ENCODE peak calls at places on chromosomes 7 and 10, in nine cellular contexts. E, X, J, L, V, Y, F, I and B are unnamed samples. For H3K4me1, the result is how much of the 10 kb centered on the place peaks cover.

GRCh38 chr7:139767561-139767982 is 10.2 kb downstream of the HIPK2 start:
- DNase-seq in E (no peak), X (no peak), J (peak), L (no peak), V (no peak), Y (no peak), F (no peak), I (peak), B (no peak)

GRCh38 chr7:158094046-158094445 is 493.6 kb downstream of the PTPRN2 start:
- DNase-seq in E (no peak), X (no peak), J (no peak), L (no peak), V (no peak), Y (no peak), F (no peak), I (no peak), B (no peak)

GRCh38 chr7:23343102-23343501 is 44.0 kb downstream of the MALSU1 start:
- DNase-seq in E (no peak), X (no peak), J (no peak), L (no peak), V (no peak), Y (no peak), F (no peak), I (no peak), B (no peak)

GRCh38 chr10:122558452-122558851 is 2.1 kb upstream of the DMBT1 start:
- DNase-seq in E (no peak), X (no peak), J (no peak), L (no peak), V (no peak), Y (no peak), F (no peak), I (no peak), B (peak)

GRCh38 chr10:111175786-111176185 is 99.0 kb downstream of the ADRA2A start:
- DNase-seq in E (no peak), X (no peak), J (no peak), L (no peak), V (no peak), Y (no peak), F (no peak), I (no peak), B (no peak)

GRCh38 chr7:6387734-6388294 is 59.9 kb downstream of the DAGLB start:
- DNase-seq in E (no peak), X (no peak), J (no peak), L (no peak), V (no peak), Y (no peak), F (no peak), I (no peak), B (no peak)

GRCh38 chr7:45617166-45617565 is 43.0 kb downstream of the ADCY1 start:
- DNase-seq in E (no peak), X (no peak), J (no peak), L (no peak), V (no peak), Y (no peak), F (no peak), I (no peak), B (no peak)

GRCh38 chr7:122302826-122303521 is 1.6 kb downstream of the FEZF1 start:
- DNase-seq in E (no peak), X (no peak), J (no peak), L (no peak), V (no peak), Y (no peak), F (no peak), I (no peak), B (no peak)

GRCh38 chr7:4934419-4935025 is 24.5 kb downstream of the MMD2 start:
- DNase-seq in E (no peak), X (no peak), J (no peak), L (no peak), V (no peak), Y (no peak), F (no peak), I (no peak), B (no peak)

GRCh38 chr10:103915794-103916193 is 2.2 kb downstream of the STN1 start:
- DNase-seq in E (no peak), X (no peak), J (no peak), L (no peak), V (no peak), Y (no peak), F (no peak), I (no peak), B (peak)

GRCh38 chr10:122490786-122491680 is 29.7 kb downstream of the HTRA1 start:
- DNase-seq in E (no peak), X (peak), J (no peak), L (no peak), V (peak), Y (no peak), F (peak), I (no peak), B (peak)

GRCh38 chr10:109618748-109619147 is 304.6 kb downstream of the XPNPEP1 start:
- DNase-seq in E (no peak), X (no peak), J (no peak), L (no peak), V (no peak), Y (no peak), F (no peak), I (no peak), B (no peak)

GRCh38 chr7:29564455-29565185 is 985 bp downstream of the PRR15 start:
- DNase-seq in E (peak), X (peak), J (peak), L (peak), V (peak), Y (no peak), F (peak), I (no peak), B (no peak)

GRCh38 chr10:71836594-71836970 is 14.5 kb downstream of the PSAP start:
- DNase-seq in E (no peak), X (no peak), J (no peak), L (no peak), V (no peak), Y (no peak), F (peak), I (no peak), B (no peak)

GRCh38 chr7:148050492-148051158 is 539.9 kb upstream of the C7orf33 start:
- DNase-seq in E (no peak), X (no peak), J (no peak), L (no peak), V (no peak), Y (no peak), F (no peak), I (no peak), B (no peak)

GRCh38 chr7:127035203-127035849 is 217.4 kb downstream of the GRM8 start:
- DNase-seq in E (no peak), X (no peak), J (no peak), L (no peak), V (no peak), Y (no peak), F (no peak), I (no peak), B (no peak)

GRCh38 chr7:5695709-5696345 is 85.6 kb downstream of the RNF216 start:
- DNase-seq in E (no peak), X (no peak), J (peak), L (no peak), V (peak), Y (peak), F (peak), I (no peak), B (no peak)

GRCh38 chr7:26900283-26900682 is 35.9 kb upstream of the SKAP2 start:
- DNase-seq in E (no peak), X (no peak), J (no peak), L (no peak), V (no peak), Y (no peak), F (no peak), I (no peak), B (no peak)

GRCh38 chr7:135192914-135193536 is 18.3 kb downstream of the WDR91 start:
- DNase-seq in E (no peak), X (no peak), J (no peak), L (no peak), V (no peak), Y (no peak), F (peak), I (peak), B (no peak)

GRCh38 chr7:32937344-32938174 is 19.7 kb upstream of the FKBP9 start:
- DNase-seq in E (no peak), X (no peak), J (peak), L (peak), V (peak), Y (no peak), F (no peak), I (no peak), B (no peak)

GRCh38 chr10:74244097-74244685 is 93.2 kb downstream of the ADK start:
- DNase-seq in E (no peak), X (no peak), J (peak), L (peak), V (peak), Y (no peak), F (no peak), I (no peak), B (no peak)

GRCh38 chr10:45421231-45422097 is 47.4 kb downstream of the ALOX5 start:
- DNase-seq in E (no peak), X (peak), J (peak), L (no peak), V (no peak), Y (no peak), F (no peak), I (peak), B (no peak)

GRCh38 chr10:78852856-78853255 is 215.9 kb upstream of the ZMIZ1 start:
- DNase-seq in E (no peak), X (no peak), J (peak), L (peak), V (peak), Y (no peak), F (no peak), I (no peak), B (no peak)

GRCh38 chr10:122113161-122113944 is 124.4 kb downstream of the TACC2 start:
- DNase-seq in E (peak), X (peak), J (peak), L (peak), V (peak), Y (peak), F (peak), I (no peak), B (no peak)

GRCh38 chr7:24732646-24733413 is 24.4 kb downstream of the GSDME start:
- DNase-seq in E (peak), X (no peak), J (peak), L (peak), V (peak), Y (no peak), F (peak), I (peak), B (no peak)

GRCh38 chr7:131436384-131436783 is 108.7 kb downstream of the MKLN1 start:
- DNase-seq in E (no peak), X (no peak), J (no peak), L (no peak), V (no peak), Y (no peak), F (no peak), I (no peak), B (no peak)

GRCh38 chr10:125977206-125977605 is 80.8 kb downstream of the FANK1 start:
- DNase-seq in E (no peak), X (no peak), J (no peak), L (no peak), V (no peak), Y (no peak), F (no peak), I (no peak), B (no peak)

GRCh38 chr10:5818894-5819293 is 5.7 kb upstream of the GDI2 start:
- DNase-seq in E (no peak), X (no peak), J (no peak), L (no peak), V (no peak), Y (no peak), F (no peak), I (peak), B (no peak)

GRCh38 chr7:135618510-135618909 is 43.8 kb upstream of the STMP1 start:
- DNase-seq in E (no peak), X (no peak), J (no peak), L (no peak), V (no peak), Y (no peak), F (no peak), I (no peak), B (no peak)

GRCh38 chr7:141276031-141276430 is 202.2 kb downstream of the TMEM178B start:
- DNase-seq in E (no peak), X (no peak), J (no peak), L (no peak), V (no peak), Y (no peak), F (no peak), I (peak), B (no peak)

GRCh38 chr7:93426297-93426696 is 148.2 kb downstream of the CALCR start:
- DNase-seq in E (no peak), X (no peak), J (no peak), L (no peak), V (no peak), Y (no peak), F (no peak), I (no peak), B (no peak)

GRCh38 chr7:40604601-40605438 is 470.0 kb downstream of the SUGCT start:
- DNase-seq in E (no peak), X (peak), J (peak), L (peak), V (peak), Y (peak), F (peak), I (no peak), B (no peak)

GRCh38 chr7:149067869-149068268 is 22.6 kb downstream of the ZNF786 start:
- DNase-seq in E (no peak), X (no peak), J (no peak), L (no peak), V (no peak), Y (no peak), F (no peak), I (no peak), B (no peak)

GRCh38 chr10:118914626-118915025 is 114.9 kb upstream of the NANOS1 start:
- DNase-seq in E (no peak), X (no peak), J (no peak), L (no peak), V (no peak), Y (no peak), F (no peak), I (peak), B (no peak)

GRCh38 chr7:41579961-41580935 is 122.6 kb downstream of the INHBA start:
- DNase-seq in E (peak), X (no peak), J (peak), L (peak), V (peak), Y (no peak), F (no peak), I (no peak), B (no peak)

GRCh38 chr10:73759512-73760115 is 15.4 kb downstream of the SEC24C start:
- DNase-seq in E (peak), X (no peak), J (no peak), L (no peak), V (no peak), Y (no peak), F (no peak), I (no peak), B (peak)

GRCh38 chr10:79067241-79068202 is 1.2 kb upstream of the ZMIZ1 start:
- DNase-seq in E (peak), X (peak), J (peak), L (peak), V (peak), Y (peak), F (peak), I (no peak), B (peak)

DNA sequence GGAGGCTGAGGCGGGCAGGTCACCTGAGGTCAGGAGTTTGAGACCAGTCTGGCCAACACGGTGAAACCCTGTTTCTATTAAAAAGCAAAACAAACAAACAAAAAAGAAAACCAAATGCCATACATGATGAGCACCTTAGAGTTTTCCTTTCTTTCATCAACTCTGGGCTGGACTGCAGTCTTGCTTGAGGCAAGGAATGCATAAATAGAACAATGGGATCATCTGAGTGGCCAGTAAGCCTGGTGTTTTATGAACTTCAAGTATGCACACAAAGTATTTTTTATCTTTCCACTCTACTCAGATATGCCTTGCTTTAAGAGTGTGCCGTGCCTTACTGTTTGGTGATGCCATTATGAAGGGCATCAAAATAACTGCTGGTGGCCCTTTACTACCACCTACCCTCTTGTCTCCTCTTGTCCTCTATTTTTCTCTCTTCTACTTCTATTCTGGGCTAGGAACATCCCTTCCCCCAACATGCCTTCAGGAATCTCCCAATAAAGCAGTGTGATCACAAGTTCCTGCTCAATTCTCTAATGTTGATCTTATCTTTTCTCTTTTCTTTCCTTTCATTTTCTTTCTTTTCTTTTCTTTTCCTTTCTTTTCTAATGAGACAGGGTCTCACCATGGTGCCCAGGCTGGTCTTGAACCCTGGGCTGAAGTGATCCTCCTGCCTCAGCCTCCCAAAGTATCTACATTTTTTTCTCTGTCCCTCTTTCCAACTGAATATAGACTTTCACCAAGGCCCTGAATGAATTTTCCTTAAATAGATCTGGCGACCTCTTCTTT is 10.2 kb downstream of the SCD start:
- DNase-seq in E (no peak), X (no peak), J (no peak), L (no peak), V (no peak), Y (no peak), F (no peak), I (no peak), B (no peak)
- H3K4me1 ChIP-seq in E (under half), X (under half), J (under half), L (half or more), V (under half), Y (under half), F (under half), I (under half), B (under half)

GRCh38 chr7:137316643-137317042 is 26.9 kb downstream of the PTN start:
- DNase-seq in E (no peak), X (no peak), J (no peak), L (no peak), V (no peak), Y (no peak), F (no peak), I (no peak), B (no peak)
- H3K27ac ChIP-seq in E (no peak), X (no peak), J (no peak), L (no peak), V (no peak), Y (no peak), F (no peak), I (no peak), B (no peak)

GRCh38 chr10:69317175-69318086 is 39.1 kb downstream of the HK1 start:
- DNase-seq in E (peak), X (no peak), J (no peak), L (no peak), V (no peak), Y (no peak), F (no peak), I (no peak), B (no peak)
- H3K4me1 ChIP-seq in E (half or more), X (under half), J (under half), L (under half), V (under half), Y (under half), F (under half), I (under half), B (under half)

DNA sequence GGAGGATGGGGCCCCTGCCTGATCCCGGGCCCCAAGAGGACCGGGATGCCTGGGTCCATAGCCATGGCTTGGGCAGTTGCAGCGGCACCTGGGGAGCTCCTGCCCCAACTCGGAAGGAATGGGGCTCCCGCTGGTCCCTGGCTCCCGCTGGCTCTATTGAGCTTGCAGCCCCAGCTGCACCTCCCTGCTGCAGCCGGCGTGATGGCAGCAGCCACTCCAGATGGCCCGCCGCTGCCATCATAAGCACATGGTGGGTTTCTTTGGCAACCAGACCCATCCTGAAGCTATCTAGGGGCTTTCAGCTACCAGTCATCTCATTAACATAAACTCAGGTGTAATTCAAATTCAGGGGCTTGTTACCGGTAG is 11.1 kb upstream of the DNMBP start:
- DNase-seq in E (no peak), X (no peak), J (no peak), L (no peak), V (no peak), Y (no peak), F (no peak), I (no peak), B (no peak)
- H3K27ac ChIP-seq in E (no peak), X (no peak), J (no peak), L (peak), V (no peak), Y (no peak), F (no peak), I (no peak), B (no peak)

DNA sequence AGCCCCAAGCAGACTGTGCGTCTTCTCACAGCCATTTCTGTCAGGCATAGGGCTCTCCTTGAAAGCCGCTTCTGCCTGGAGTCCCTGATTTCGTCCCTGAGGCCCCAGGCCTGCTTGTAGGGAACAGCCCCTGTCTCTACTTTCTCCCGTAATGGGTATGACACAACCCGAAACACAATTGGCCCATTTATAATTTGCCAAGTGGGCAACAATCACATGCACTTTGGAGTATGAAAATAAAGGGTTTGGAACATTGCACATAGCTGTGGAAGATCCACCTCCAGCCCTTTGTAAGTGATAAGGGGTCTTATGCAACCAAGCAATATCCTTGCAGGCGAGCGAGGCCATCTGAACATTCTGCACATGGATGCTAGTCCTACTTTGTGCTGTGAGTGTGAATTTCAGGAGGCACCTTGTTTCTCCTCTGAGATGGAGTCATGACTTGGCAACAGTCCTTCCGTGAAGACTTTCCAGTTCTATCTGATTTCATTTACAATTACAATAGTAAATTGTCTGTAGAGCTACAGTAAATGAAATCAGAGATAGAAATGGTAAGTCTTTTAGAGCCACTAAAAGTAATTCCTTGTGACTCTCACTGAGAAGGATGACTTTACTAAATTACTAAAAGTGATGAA is 141.5 kb downstream of the CUBN start:
- DNase-seq in E (no peak), X (no peak), J (no peak), L (no peak), V (peak), Y (no peak), F (no peak), I (no peak), B (no peak)
- H3K4me1 ChIP-seq in E (under half), X (under half), J (under half), L (under half), V (under half), Y (under half), F (under half), I (under half), B (under half)

GRCh38 chr7:130350945-130351663 is 6.5 kb downstream of the CPA5 start:
- DNase-seq in E (no peak), X (no peak), J (peak), L (no peak), V (no peak), Y (no peak), F (no peak), I (no peak), B (no peak)

GRCh38 chr7:130351664-130352015 is 7.0 kb downstream of the CPA5 start:
- DNase-seq in E (no peak), X (no peak), J (no peak), L (no peak), V (no peak), Y (no peak), F (no peak), I (no peak), B (no peak)

GRCh38 chr7:130352335-130353074 is 7.9 kb downstream of the CPA5 start:
- DNase-seq in E (no peak), X (no peak), J (peak), L (no peak), V (peak), Y (no peak), F (no peak), I (no peak), B (no peak)

GRCh38 chr7:130353196-130353595 is 8.6 kb downstream of the CPA5 start:
- DNase-seq in E (no peak), X (no peak), J (no peak), L (no peak), V (no peak), Y (no peak), F (no peak), I (no peak), B (no peak)

GRCh38 chr7:130349911-130350782 is 5.5 kb downstream of the CPA5 start:
- DNase-seq in E (no peak), X (no peak), J (peak), L (no peak), V (no peak), Y (no peak), F (no peak), I (no peak), B (no peak)
- H3K27ac ChIP-seq in E (peak), X (no peak), J (peak), L (no peak), V (no peak), Y (peak), F (no peak), I (peak), B (no peak)